ENCODE peak calls at places on chromosomes 5 and 9, in ten cellular contexts. One of them, this sample, is unnamed.

GRCh38 chr9:71446499-71447411 is 321.6 kb downstream of the CEMIP2 start:
- DNase-seq in stimulated activated CD8-positive, alpha-beta memory T cell treated with anti-CD3 and anti-CD28 coated beads, Interleukin-4, amount 100 ng/mL, for 48 hours: peak
- DNase-seq in T-helper 9 cell: no peak
- DNase-seq in suprapubic skin: no peak
- DNase-seq in GM12865: peak
- DNase-seq in heart right ventricle: peak
- DNase-seq in stimulated activated CD4-positive, alpha-beta T cell treated with anti-CD3 and anti-CD28 coated beads, Interleukin-4, amount 100 ng/mL, for 1 hour: peak
- DNase-seq in psoas muscle: peak
- DNase-seq in SW 1271: peak
- DNase-seq in fibroblast of the conjunctiva: peak
- DNase-seq in this sample: peak

GRCh38 chr9:19049872-19050636 is 827 bp downstream of the RRAGA start:
- DNase-seq in heart right ventricle: no peak
- DNase-seq in psoas muscle: no peak
- DNase-seq in stimulated activated CD4-positive, alpha-beta T cell treated with anti-CD3 and anti-CD28 coated beads, Interleukin-4, amount 100 ng/mL, for 1 hour: no peak
- DNase-seq in fibroblast of the conjunctiva: peak
- DNase-seq in T-helper 9 cell: no peak
- DNase-seq in stimulated activated CD8-positive, alpha-beta memory T cell treated with anti-CD3 and anti-CD28 coated beads, Interleukin-4, amount 100 ng/mL, for 48 hours: peak
- DNase-seq in SW 1271: no peak
- DNase-seq in suprapubic skin: no peak
- DNase-seq in GM12865: peak
- DNase-seq in this sample: peak

GRCh38 chr5:38445374-38446028 is 110.9 kb downstream of the LIFR start:
- DNase-seq in psoas muscle: peak
- DNase-seq in suprapubic skin: no peak
- DNase-seq in stimulated activated CD8-positive, alpha-beta memory T cell treated with anti-CD3 and anti-CD28 coated beads, Interleukin-4, amount 100 ng/mL, for 48 hours: no peak
- DNase-seq in stimulated activated CD4-positive, alpha-beta T cell treated with anti-CD3 and anti-CD28 coated beads, Interleukin-4, amount 100 ng/mL, for 1 hour: no peak
- DNase-seq in SW 1271: no peak
- DNase-seq in GM12865: no peak
- DNase-seq in T-helper 9 cell: no peak
- DNase-seq in heart right ventricle: peak
- DNase-seq in fibroblast of the conjunctiva: no peak
- DNase-seq in this sample: no peak

GRCh38 chr5:110248921-110249320 is 477.6 kb downstream of the TMEM232 start:
- DNase-seq in fibroblast of the conjunctiva: no peak
- DNase-seq in heart right ventricle: no peak
- DNase-seq in suprapubic skin: no peak
- DNase-seq in GM12865: no peak
- DNase-seq in stimulated activated CD4-positive, alpha-beta T cell treated with anti-CD3 and anti-CD28 coated beads, Interleukin-4, amount 100 ng/mL, for 1 hour: no peak
- DNase-seq in stimulated activated CD8-positive, alpha-beta memory T cell treated with anti-CD3 and anti-CD28 coated beads, Interleukin-4, amount 100 ng/mL, for 48 hours: no peak
- DNase-seq in psoas muscle: no peak
- DNase-seq in T-helper 9 cell: no peak
- DNase-seq in SW 1271: no peak
- DNase-seq in this sample: no peak

GRCh38 chr9:114779352-114779845 is 26.4 kb downstream of the TNFSF15 start:
- DNase-seq in SW 1271: peak
- DNase-seq in stimulated activated CD4-positive, alpha-beta T cell treated with anti-CD3 and anti-CD28 coated beads, Interleukin-4, amount 100 ng/mL, for 1 hour: no peak
- DNase-seq in heart right ventricle: peak
- DNase-seq in psoas muscle: peak
- DNase-seq in T-helper 9 cell: no peak
- DNase-seq in stimulated activated CD8-positive, alpha-beta memory T cell treated with anti-CD3 and anti-CD28 coated beads, Interleukin-4, amount 100 ng/mL, for 48 hours: no peak
- DNase-seq in fibroblast of the conjunctiva: no peak
- DNase-seq in suprapubic skin: peak
- DNase-seq in GM12865: no peak
- DNase-seq in this sample: peak

GRCh38 chr9:69149321-69149807 is 24.7 kb upstream of the TJP2 start:
- DNase-seq in psoas muscle: no peak
- DNase-seq in T-helper 9 cell: no peak
- DNase-seq in heart right ventricle: peak
- DNase-seq in GM12865: no peak
- DNase-seq in SW 1271: no peak
- DNase-seq in fibroblast of the conjunctiva: peak
- DNase-seq in stimulated activated CD8-positive, alpha-beta memory T cell treated with anti-CD3 and anti-CD28 coated beads, Interleukin-4, amount 100 ng/mL, for 48 hours: no peak
- DNase-seq in suprapubic skin: no peak
- DNase-seq in stimulated activated CD4-positive, alpha-beta T cell treated with anti-CD3 and anti-CD28 coated beads, Interleukin-4, amount 100 ng/mL, for 1 hour: no peak
- DNase-seq in this sample: peak

GRCh38 chr5:108361771-108362170 is 20.1 kb downstream of the FBXL17 start:
- DNase-seq in heart right ventricle: no peak
- DNase-seq in SW 1271: no peak
- DNase-seq in fibroblast of the conjunctiva: no peak
- DNase-seq in psoas muscle: no peak
- DNase-seq in stimulated activated CD4-positive, alpha-beta T cell treated with anti-CD3 and anti-CD28 coated beads, Interleukin-4, amount 100 ng/mL, for 1 hour: no peak
- DNase-seq in suprapubic skin: no peak
- DNase-seq in GM12865: no peak
- DNase-seq in T-helper 9 cell: no peak
- DNase-seq in stimulated activated CD8-positive, alpha-beta memory T cell treated with anti-CD3 and anti-CD28 coated beads, Interleukin-4, amount 100 ng/mL, for 48 hours: no peak
- DNase-seq in this sample: no peak

GRCh38 chr5:38060354-38060753 is 198.0 kb upstream of the EGFLAM start:
- DNase-seq in suprapubic skin: no peak
- DNase-seq in psoas muscle: no peak
- DNase-seq in stimulated activated CD8-positive, alpha-beta memory T cell treated with anti-CD3 and anti-CD28 coated beads, Interleukin-4, amount 100 ng/mL, for 48 hours: no peak
- DNase-seq in SW 1271: peak
- DNase-seq in GM12865: no peak
- DNase-seq in T-helper 9 cell: no peak
- DNase-seq in heart right ventricle: no peak
- DNase-seq in fibroblast of the conjunctiva: no peak
- DNase-seq in stimulated activated CD4-positive, alpha-beta T cell treated with anti-CD3 and anti-CD28 coated beads, Interleukin-4, amount 100 ng/mL, for 1 hour: no peak
- DNase-seq in this sample: no peak

GRCh38 chr9:13568446-13568845 is 289.0 kb upstream of the MPDZ start:
- DNase-seq in heart right ventricle: peak
- DNase-seq in psoas muscle: no peak
- DNase-seq in fibroblast of the conjunctiva: no peak
- DNase-seq in stimulated activated CD8-positive, alpha-beta memory T cell treated with anti-CD3 and anti-CD28 coated beads, Interleukin-4, amount 100 ng/mL, for 48 hours: no peak
- DNase-seq in SW 1271: no peak
- DNase-seq in suprapubic skin: no peak
- DNase-seq in stimulated activated CD4-positive, alpha-beta T cell treated with anti-CD3 and anti-CD28 coated beads, Interleukin-4, amount 100 ng/mL, for 1 hour: no peak
- DNase-seq in T-helper 9 cell: no peak
- DNase-seq in GM12865: no peak
- DNase-seq in this sample: peak

GRCh38 chr9:129907196-129907595 is 71.9 kb downstream of the USP20 start:
- DNase-seq in SW 1271: no peak
- DNase-seq in stimulated activated CD4-positive, alpha-beta T cell treated with anti-CD3 and anti-CD28 coated beads, Interleukin-4, amount 100 ng/mL, for 1 hour: no peak
- DNase-seq in psoas muscle: no peak
- DNase-seq in GM12865: no peak
- DNase-seq in fibroblast of the conjunctiva: no peak
- DNase-seq in T-helper 9 cell: no peak
- DNase-seq in stimulated activated CD8-positive, alpha-beta memory T cell treated with anti-CD3 and anti-CD28 coated beads, Interleukin-4, amount 100 ng/mL, for 48 hours: no peak
- DNase-seq in suprapubic skin: no peak
- DNase-seq in heart right ventricle: no peak
- DNase-seq in this sample: no peak

GRCh38 chr9:1514733-1515363 is 464.7 kb downstream of the DMRT2 start:
- DNase-seq in stimulated activated CD8-positive, alpha-beta memory T cell treated with anti-CD3 and anti-CD28 coated beads, Interleukin-4, amount 100 ng/mL, for 48 hours: no peak
- DNase-seq in fibroblast of the conjunctiva: no peak
- DNase-seq in psoas muscle: no peak
- DNase-seq in GM12865: peak
- DNase-seq in heart right ventricle: no peak
- DNase-seq in T-helper 9 cell: no peak
- DNase-seq in suprapubic skin: no peak
- DNase-seq in stimulated activated CD4-positive, alpha-beta T cell treated with anti-CD3 and anti-CD28 coated beads, Interleukin-4, amount 100 ng/mL, for 1 hour: no peak
- DNase-seq in SW 1271: no peak
- DNase-seq in this sample: no peak

GRCh38 chr5:13591621-13592020 is 352.9 kb downstream of the DNAH5 start:
- DNase-seq in stimulated activated CD8-positive, alpha-beta memory T cell treated with anti-CD3 and anti-CD28 coated beads, Interleukin-4, amount 100 ng/mL, for 48 hours: no peak
- DNase-seq in fibroblast of the conjunctiva: peak
- DNase-seq in stimulated activated CD4-positive, alpha-beta T cell treated with anti-CD3 and anti-CD28 coated beads, Interleukin-4, amount 100 ng/mL, for 1 hour: no peak
- DNase-seq in GM12865: no peak
- DNase-seq in SW 1271: peak
- DNase-seq in heart right ventricle: no peak
- DNase-seq in psoas muscle: no peak
- DNase-seq in T-helper 9 cell: no peak
- DNase-seq in suprapubic skin: no peak
- DNase-seq in this sample: no peak

GRCh38 chr9:112115955-112116354 is 59.1 kb downstream of the SUSD1 start:
- DNase-seq in GM12865: no peak
- DNase-seq in fibroblast of the conjunctiva: no peak
- DNase-seq in T-helper 9 cell: no peak
- DNase-seq in SW 1271: no peak
- DNase-seq in stimulated activated CD4-positive, alpha-beta T cell treated with anti-CD3 and anti-CD28 coated beads, Interleukin-4, amount 100 ng/mL, for 1 hour: no peak
- DNase-seq in psoas muscle: no peak
- DNase-seq in suprapubic skin: no peak
- DNase-seq in heart right ventricle: no peak
- DNase-seq in stimulated activated CD8-positive, alpha-beta memory T cell treated with anti-CD3 and anti-CD28 coated beads, Interleukin-4, amount 100 ng/mL, for 48 hours: no peak
- DNase-seq in this sample: no peak

GRCh38 chr5:77874691-77875090 is 98.6 kb upstream of the TBCA start:
- DNase-seq in SW 1271: no peak
- DNase-seq in heart right ventricle: no peak
- DNase-seq in GM12865: no peak
- DNase-seq in stimulated activated CD4-positive, alpha-beta T cell treated with anti-CD3 and anti-CD28 coated beads, Interleukin-4, amount 100 ng/mL, for 1 hour: no peak
- DNase-seq in T-helper 9 cell: no peak
- DNase-seq in psoas muscle: no peak
- DNase-seq in fibroblast of the conjunctiva: no peak
- DNase-seq in suprapubic skin: no peak
- DNase-seq in stimulated activated CD8-positive, alpha-beta memory T cell treated with anti-CD3 and anti-CD28 coated beads, Interleukin-4, amount 100 ng/mL, for 48 hours: no peak
- DNase-seq in this sample: no peak

GRCh38 chr9:113616716-113617496 is 153.4 kb downstream of the RGS3 start:
- DNase-seq in T-helper 9 cell: no peak
- DNase-seq in SW 1271: no peak
- DNase-seq in psoas muscle: no peak
- DNase-seq in suprapubic skin: peak
- DNase-seq in GM12865: no peak
- DNase-seq in stimulated activated CD4-positive, alpha-beta T cell treated with anti-CD3 and anti-CD28 coated beads, Interleukin-4, amount 100 ng/mL, for 1 hour: peak
- DNase-seq in stimulated activated CD8-positive, alpha-beta memory T cell treated with anti-CD3 and anti-CD28 coated beads, Interleukin-4, amount 100 ng/mL, for 48 hours: peak
- DNase-seq in fibroblast of the conjunctiva: no peak
- DNase-seq in heart right ventricle: no peak
- DNase-seq in this sample: no peak

GRCh38 chr5:180414176-180414575 is 61.0 kb upstream of the GFPT2 start:
- DNase-seq in stimulated activated CD4-positive, alpha-beta T cell treated with anti-CD3 and anti-CD28 coated beads, Interleukin-4, amount 100 ng/mL, for 1 hour: no peak
- DNase-seq in suprapubic skin: no peak
- DNase-seq in psoas muscle: no peak
- DNase-seq in stimulated activated CD8-positive, alpha-beta memory T cell treated with anti-CD3 and anti-CD28 coated beads, Interleukin-4, amount 100 ng/mL, for 48 hours: no peak
- DNase-seq in heart right ventricle: no peak
- DNase-seq in SW 1271: no peak
- DNase-seq in fibroblast of the conjunctiva: no peak
- DNase-seq in T-helper 9 cell: no peak
- DNase-seq in GM12865: no peak
- DNase-seq in this sample: no peak

GRCh38 chr9:108687360-108687981 is 168.3 kb downstream of the ACTL7B start:
- DNase-seq in suprapubic skin: no peak
- DNase-seq in stimulated activated CD8-positive, alpha-beta memory T cell treated with anti-CD3 and anti-CD28 coated beads, Interleukin-4, amount 100 ng/mL, for 48 hours: no peak
- DNase-seq in stimulated activated CD4-positive, alpha-beta T cell treated with anti-CD3 and anti-CD28 coated beads, Interleukin-4, amount 100 ng/mL, for 1 hour: no peak
- DNase-seq in psoas muscle: no peak
- DNase-seq in GM12865: peak
- DNase-seq in T-helper 9 cell: no peak
- DNase-seq in fibroblast of the conjunctiva: peak
- DNase-seq in heart right ventricle: no peak
- DNase-seq in SW 1271: no peak
- DNase-seq in this sample: no peak

GRCh38 chr5:72556351-72557146 is 49.3 kb upstream of the ZNF366 start:
- DNase-seq in suprapubic skin: peak
- DNase-seq in T-helper 9 cell: no peak
- DNase-seq in GM12865: peak
- DNase-seq in heart right ventricle: peak
- DNase-seq in stimulated activated CD4-positive, alpha-beta T cell treated with anti-CD3 and anti-CD28 coated beads, Interleukin-4, amount 100 ng/mL, for 1 hour: peak
- DNase-seq in psoas muscle: peak
- DNase-seq in fibroblast of the conjunctiva: peak
- DNase-seq in SW 1271: no peak
- DNase-seq in stimulated activated CD8-positive, alpha-beta memory T cell treated with anti-CD3 and anti-CD28 coated beads, Interleukin-4, amount 100 ng/mL, for 48 hours: peak
- DNase-seq in this sample: peak

GRCh38 chr5:139410886-139411835 is 7.3 kb upstream of the SPATA24 start:
- DNase-seq in GM12865: no peak
- DNase-seq in stimulated activated CD8-positive, alpha-beta memory T cell treated with anti-CD3 and anti-CD28 coated beads, Interleukin-4, amount 100 ng/mL, for 48 hours: no peak
- DNase-seq in SW 1271: no peak
- DNase-seq in T-helper 9 cell: no peak
- DNase-seq in fibroblast of the conjunctiva: no peak
- DNase-seq in suprapubic skin: no peak
- DNase-seq in stimulated activated CD4-positive, alpha-beta T cell treated with anti-CD3 and anti-CD28 coated beads, Interleukin-4, amount 100 ng/mL, for 1 hour: no peak
- DNase-seq in heart right ventricle: no peak
- DNase-seq in psoas muscle: no peak
- DNase-seq in this sample: no peak

GRCh38 chr9:129125478-129125877 is 14.3 kb downstream of the PTPA start:
- DNase-seq in suprapubic skin: no peak
- DNase-seq in GM12865: peak
- DNase-seq in heart right ventricle: no peak
- DNase-seq in stimulated activated CD4-positive, alpha-beta T cell treated with anti-CD3 and anti-CD28 coated beads, Interleukin-4, amount 100 ng/mL, for 1 hour: no peak
- DNase-seq in T-helper 9 cell: no peak
- DNase-seq in SW 1271: no peak
- DNase-seq in stimulated activated CD8-positive, alpha-beta memory T cell treated with anti-CD3 and anti-CD28 coated beads, Interleukin-4, amount 100 ng/mL, for 48 hours: no peak
- DNase-seq in fibroblast of the conjunctiva: peak
- DNase-seq in psoas muscle: no peak
- DNase-seq in this sample: no peak

GRCh38 chr9:94757158-94757557 is 30.7 kb downstream of the AOPEP start:
- DNase-seq in suprapubic skin: no peak
- DNase-seq in heart right ventricle: no peak
- DNase-seq in stimulated activated CD8-positive, alpha-beta memory T cell treated with anti-CD3 and anti-CD28 coated beads, Interleukin-4, amount 100 ng/mL, for 48 hours: no peak
- DNase-seq in psoas muscle: no peak
- DNase-seq in GM12865: no peak
- DNase-seq in fibroblast of the conjunctiva: no peak
- DNase-seq in SW 1271: no peak
- DNase-seq in stimulated activated CD4-positive, alpha-beta T cell treated with anti-CD3 and anti-CD28 coated beads, Interleukin-4, amount 100 ng/mL, for 1 hour: no peak
- DNase-seq in T-helper 9 cell: no peak
- DNase-seq in this sample: no peak

GRCh38 chr5:150303070-150303595 is 428 bp upstream of the ARSI start:
- DNase-seq in T-helper 9 cell: no peak
- DNase-seq in fibroblast of the conjunctiva: no peak
- DNase-seq in stimulated activated CD4-positive, alpha-beta T cell treated with anti-CD3 and anti-CD28 coated beads, Interleukin-4, amount 100 ng/mL, for 1 hour: no peak
- DNase-seq in SW 1271: no peak
- DNase-seq in psoas muscle: no peak
- DNase-seq in stimulated activated CD8-positive, alpha-beta memory T cell treated with anti-CD3 and anti-CD28 coated beads, Interleukin-4, amount 100 ng/mL, for 48 hours: no peak
- DNase-seq in suprapubic skin: no peak
- DNase-seq in GM12865: no peak
- DNase-seq in heart right ventricle: no peak
- DNase-seq in this sample: no peak

This sample was measured in NCI-H1092 treated with DMSO at 0.1 percent for 48 hours.